ENCODE peak calls at places on chromosomes 5 and 9, in six cellular contexts. One of them, this sample, is unnamed.

GRCh38 chr5:1543398-1544293 is 19.9 kb upstream of the LPCAT1 start:
- DNase-seq in mesenchymal stem cell: no peak
- DNase-seq in neuronal stem cell: no peak
- DNase-seq in IMR-90: no peak
- DNase-seq in H1: no peak
- DNase-seq in trophoblast cell: no peak
- DNase-seq in this sample: no peak

GRCh38 chr5:107032629-107033028 is 638.1 kb downstream of the EFNA5 start:
- DNase-seq in mesenchymal stem cell: no peak
- DNase-seq in neuronal stem cell: no peak
- DNase-seq in IMR-90: peak
- DNase-seq in H1: no peak
- DNase-seq in trophoblast cell: no peak
- DNase-seq in this sample: no peak

GRCh38 chr5:122259995-122260394 is 52.0 kb upstream of the SNCAIP start:
- DNase-seq in mesenchymal stem cell: peak
- DNase-seq in neuronal stem cell: no peak
- DNase-seq in IMR-90: peak
- DNase-seq in H1: no peak
- DNase-seq in trophoblast cell: peak
- DNase-seq in this sample: no peak

GRCh38 chr5:19903611-19904010 is 84.4 kb downstream of the CDH18 start:
- DNase-seq in mesenchymal stem cell: peak
- DNase-seq in neuronal stem cell: no peak
- DNase-seq in IMR-90: no peak
- DNase-seq in H1: no peak
- DNase-seq in trophoblast cell: no peak
- DNase-seq in this sample: no peak

GRCh38 chr5:54738118-54738972 is 220.8 kb downstream of the SNX18 start:
- DNase-seq in mesenchymal stem cell: peak
- DNase-seq in neuronal stem cell: no peak
- DNase-seq in IMR-90: peak
- DNase-seq in H1: no peak
- DNase-seq in trophoblast cell: no peak
- DNase-seq in this sample: no peak

GRCh38 chr5:168706655-168707069 is 127.5 kb upstream of the PANK3 start:
- DNase-seq in mesenchymal stem cell: peak
- DNase-seq in neuronal stem cell: peak
- DNase-seq in IMR-90: peak
- DNase-seq in H1: peak
- DNase-seq in trophoblast cell: peak
- DNase-seq in this sample: peak

GRCh38 chr5:68562308-68562707 is 346.8 kb downstream of the PIK3R1 start:
- DNase-seq in mesenchymal stem cell: peak
- DNase-seq in neuronal stem cell: no peak
- DNase-seq in IMR-90: peak
- DNase-seq in H1: no peak
- DNase-seq in trophoblast cell: no peak
- DNase-seq in this sample: no peak

GRCh38 chr5:106258591-106259125 is 1412.1 kb downstream of the EFNA5 start:
- DNase-seq in mesenchymal stem cell: peak
- DNase-seq in neuronal stem cell: no peak
- DNase-seq in IMR-90: peak
- DNase-seq in H1: no peak
- DNase-seq in trophoblast cell: peak
- DNase-seq in this sample: no peak

GRCh38 chr5:115402822-115403577 is 106.5 kb upstream of the CCDC112 start:
- DNase-seq in mesenchymal stem cell: no peak
- DNase-seq in neuronal stem cell: no peak
- DNase-seq in IMR-90: peak
- DNase-seq in H1: no peak
- DNase-seq in trophoblast cell: no peak
- DNase-seq in this sample: no peak

GRCh38 chr5:114362977-114363721 is 1.3 kb downstream of the KCNN2 start:
- DNase-seq in mesenchymal stem cell: peak
- DNase-seq in neuronal stem cell: peak
- DNase-seq in IMR-90: peak
- DNase-seq in H1: no peak
- DNase-seq in trophoblast cell: no peak
- DNase-seq in this sample: peak

GRCh38 chr9:114592356-114592755 is 4.8 kb downstream of the ATP6V1G1 start:
- DNase-seq in mesenchymal stem cell: peak
- DNase-seq in neuronal stem cell: no peak
- DNase-seq in IMR-90: peak
- DNase-seq in H1: no peak
- DNase-seq in trophoblast cell: no peak
- DNase-seq in this sample: no peak

GRCh38 chr9:120032639-120033038 is 547.3 kb downstream of the CDK5RAP2 start:
- DNase-seq in mesenchymal stem cell: no peak
- DNase-seq in neuronal stem cell: no peak
- DNase-seq in IMR-90: no peak
- DNase-seq in H1: no peak
- DNase-seq in trophoblast cell: no peak
- DNase-seq in this sample: peak

GRCh38 chr9:112173489-112174222 is 1.4 kb downstream of the SUSD1 start:
- DNase-seq in mesenchymal stem cell: no peak
- DNase-seq in neuronal stem cell: no peak
- DNase-seq in IMR-90: no peak
- DNase-seq in H1: no peak
- DNase-seq in trophoblast cell: no peak
- DNase-seq in this sample: no peak

GRCh38 chr5:176856746-176857145 is 42.4 kb downstream of the HK3 start:
- DNase-seq in mesenchymal stem cell: no peak
- DNase-seq in neuronal stem cell: no peak
- DNase-seq in IMR-90: no peak
- DNase-seq in H1: no peak
- DNase-seq in trophoblast cell: no peak
- DNase-seq in this sample: no peak

GRCh38 chr9:93267681-93268505 is 84.0 kb downstream of the WNK2 start:
- DNase-seq in mesenchymal stem cell: no peak
- DNase-seq in neuronal stem cell: no peak
- DNase-seq in IMR-90: no peak
- DNase-seq in H1: no peak
- DNase-seq in trophoblast cell: no peak
- DNase-seq in this sample: no peak

GRCh38 chr5:80255425-80255751 is 460 bp downstream of the SERINC5 start:
- DNase-seq in mesenchymal stem cell: peak
- DNase-seq in neuronal stem cell: peak
- DNase-seq in IMR-90: peak
- DNase-seq in H1: no peak
- DNase-seq in trophoblast cell: peak
- DNase-seq in this sample: no peak

GRCh38 chr5:91222482-91222881 is 160.6 kb downstream of the ARRDC3 start:
- DNase-seq in mesenchymal stem cell: no peak
- DNase-seq in neuronal stem cell: no peak
- DNase-seq in IMR-90: no peak
- DNase-seq in H1: no peak
- DNase-seq in trophoblast cell: no peak
- DNase-seq in this sample: no peak

GRCh38 chr9:32554107-32554506 is 1.7 kb upstream of the TOPORS start:
- DNase-seq in mesenchymal stem cell: peak
- DNase-seq in neuronal stem cell: no peak
- DNase-seq in IMR-90: peak
- DNase-seq in H1: no peak
- DNase-seq in trophoblast cell: no peak
- DNase-seq in this sample: no peak

GRCh38 chr9:121299467-121300282 is 31.7 kb downstream of the GSN start:
- DNase-seq in mesenchymal stem cell: peak
- DNase-seq in neuronal stem cell: no peak
- DNase-seq in IMR-90: no peak
- DNase-seq in H1: no peak
- DNase-seq in trophoblast cell: no peak
- DNase-seq in this sample: no peak

GRCh38 chr9:69976165-69976564 is 67.5 kb upstream of the MAMDC2 start:
- DNase-seq in mesenchymal stem cell: peak
- DNase-seq in neuronal stem cell: no peak
- DNase-seq in IMR-90: peak
- DNase-seq in H1: no peak
- DNase-seq in trophoblast cell: peak
- DNase-seq in this sample: no peak

GRCh38 chr5:92969191-92969780 is 611.7 kb downstream of the NR2F1-AS1 start:
- DNase-seq in mesenchymal stem cell: no peak
- DNase-seq in neuronal stem cell: no peak
- DNase-seq in IMR-90: no peak
- DNase-seq in H1: no peak
- DNase-seq in trophoblast cell: no peak
- DNase-seq in this sample: no peak

GRCh38 chr9:122383992-122384461 is 13.2 kb downstream of the PTGS1 start:
- DNase-seq in mesenchymal stem cell: no peak
- DNase-seq in neuronal stem cell: no peak
- DNase-seq in IMR-90: peak
- DNase-seq in H1: no peak
- DNase-seq in trophoblast cell: no peak
- DNase-seq in this sample: no peak

GRCh38 chr5:181207214-181207959 is 2.4 kb upstream of the TRIM7 start:
- DNase-seq in mesenchymal stem cell: peak
- DNase-seq in neuronal stem cell: peak
- DNase-seq in IMR-90: peak
- DNase-seq in H1: no peak
- DNase-seq in trophoblast cell: peak
- DNase-seq in this sample: peak

GRCh38 chr5:84436866-84437265 is 52.2 kb upstream of the EDIL3 start:
- DNase-seq in mesenchymal stem cell: peak
- DNase-seq in neuronal stem cell: no peak
- DNase-seq in IMR-90: peak
- DNase-seq in H1: no peak
- DNase-seq in trophoblast cell: no peak
- DNase-seq in this sample: no peak

GRCh38 chr5:157924931-157925729 is 66.2 kb upstream of the CLINT1 start:
- DNase-seq in mesenchymal stem cell: no peak
- DNase-seq in neuronal stem cell: no peak
- DNase-seq in IMR-90: no peak
- DNase-seq in H1: no peak
- DNase-seq in trophoblast cell: no peak
- DNase-seq in this sample: no peak

GRCh38 chr5:12323637-12324229 is 419.5 kb upstream of the CTNND2 start:
- DNase-seq in mesenchymal stem cell: no peak
- DNase-seq in neuronal stem cell: no peak
- DNase-seq in IMR-90: no peak
- DNase-seq in H1: peak
- DNase-seq in trophoblast cell: no peak
- DNase-seq in this sample: peak

GRCh38 chr5:60332244-60333018 is 367.5 kb downstream of the DEPDC1B start:
- DNase-seq in mesenchymal stem cell: peak
- DNase-seq in neuronal stem cell: no peak
- DNase-seq in IMR-90: peak
- DNase-seq in H1: no peak
- DNase-seq in trophoblast cell: no peak
- DNase-seq in this sample: no peak

GRCh38 chr5:53777864-53778618 is 217.6 kb downstream of the NDUFS4 start:
- DNase-seq in mesenchymal stem cell: no peak
- DNase-seq in neuronal stem cell: no peak
- DNase-seq in IMR-90: no peak
- DNase-seq in H1: no peak
- DNase-seq in trophoblast cell: no peak
- DNase-seq in this sample: no peak

GRCh38 chr9:109498195-109499060 is at the start of gene PTPN3:
- DNase-seq in mesenchymal stem cell: no peak
- DNase-seq in neuronal stem cell: no peak
- DNase-seq in IMR-90: no peak
- DNase-seq in H1: no peak
- DNase-seq in trophoblast cell: peak
- DNase-seq in this sample: peak

GRCh38 chr9:112049834-112050516 is 125.1 kb downstream of the SUSD1 start:
- DNase-seq in mesenchymal stem cell: no peak
- DNase-seq in neuronal stem cell: no peak
- DNase-seq in IMR-90: no peak
- DNase-seq in H1: no peak
- DNase-seq in trophoblast cell: no peak
- DNase-seq in this sample: no peak

GRCh38 chr9:133188006-133188842 is 20.8 kb downstream of the OBP2B start:
- DNase-seq in mesenchymal stem cell: no peak
- DNase-seq in neuronal stem cell: peak
- DNase-seq in IMR-90: no peak
- DNase-seq in H1: no peak
- DNase-seq in trophoblast cell: no peak
- DNase-seq in this sample: peak

GRCh38 chr9:131347376-131348020 is 46.4 kb upstream of the PRRC2B start:
- DNase-seq in mesenchymal stem cell: no peak
- DNase-seq in neuronal stem cell: no peak
- DNase-seq in IMR-90: no peak
- DNase-seq in H1: no peak
- DNase-seq in trophoblast cell: no peak
- DNase-seq in this sample: no peak

GRCh38 chr5:10018670-10019069 is 231.0 kb downstream of the ATPSCKMT start:
- DNase-seq in mesenchymal stem cell: peak
- DNase-seq in neuronal stem cell: no peak
- DNase-seq in IMR-90: peak
- DNase-seq in H1: no peak
- DNase-seq in trophoblast cell: peak
- DNase-seq in this sample: no peak
- H4K8ac ChIP-seq in mesenchymal stem cell: no peak
- H4K8ac ChIP-seq in neuronal stem cell: no peak
- H4K8ac ChIP-seq in IMR-90: peak
- H4K8ac ChIP-seq in H1: no peak
- H4K8ac ChIP-seq in trophoblast cell: no peak
- H4K8ac ChIP-seq in this sample: no peak

GRCh38 chr9:127122176-127123151 is at the start of gene ANGPTL2:
- DNase-seq in mesenchymal stem cell: peak
- DNase-seq in neuronal stem cell: peak
- DNase-seq in IMR-90: peak
- DNase-seq in H1: peak
- DNase-seq in trophoblast cell: no peak
- DNase-seq in this sample: peak
- H3K4me2 ChIP-seq in mesenchymal stem cell: peak
- H3K4me2 ChIP-seq in neuronal stem cell: peak
- H3K4me2 ChIP-seq in IMR-90: peak
- H3K4me2 ChIP-seq in H1: peak
- H3K4me2 ChIP-seq in trophoblast cell: peak
- H3K4me2 ChIP-seq in this sample: peak

GRCh38 chr9:83420486-83420885 is 117.7 kb downstream of the FRMD3 start:
- DNase-seq in mesenchymal stem cell: no peak
- DNase-seq in neuronal stem cell: no peak
- DNase-seq in IMR-90: no peak
- DNase-seq in H1: no peak
- DNase-seq in trophoblast cell: no peak
- DNase-seq in this sample: no peak
- H2AFZ ChIP-seq in mesenchymal stem cell: no peak
- H2AFZ ChIP-seq in neuronal stem cell: no peak
- H2AFZ ChIP-seq in IMR-90: no peak
- H2AFZ ChIP-seq in H1: no peak
- H2AFZ ChIP-seq in trophoblast cell: no peak
- H2AFZ ChIP-seq in this sample: no peak

DNA sequence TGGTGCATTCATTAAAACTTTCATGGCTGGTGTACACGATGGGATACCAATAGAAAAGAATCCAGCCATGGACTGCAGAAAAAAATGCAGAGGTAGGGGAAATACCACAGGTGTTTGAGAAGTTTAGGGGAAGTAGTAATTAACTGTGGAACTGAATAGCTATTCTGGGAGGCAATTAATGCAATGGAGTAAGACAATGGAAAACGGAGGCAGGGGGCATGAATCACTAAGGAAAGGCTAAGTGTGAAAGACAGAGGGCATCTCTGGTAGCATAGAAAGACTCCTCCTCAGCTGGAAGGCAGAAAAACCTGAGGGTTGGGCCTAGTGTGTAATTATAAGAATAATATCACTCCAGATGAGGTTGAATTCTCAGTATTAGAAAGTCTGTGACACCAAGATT is 30.9 kb upstream of the NPR3 start:
- DNase-seq in mesenchymal stem cell: no peak
- DNase-seq in neuronal stem cell: no peak
- DNase-seq in IMR-90: no peak
- DNase-seq in H1: no peak
- DNase-seq in trophoblast cell: no peak
- DNase-seq in this sample: no peak
- H4K8ac ChIP-seq in mesenchymal stem cell: no peak
- H4K8ac ChIP-seq in neuronal stem cell: no peak
- H4K8ac ChIP-seq in IMR-90: no peak
- H4K8ac ChIP-seq in H1: no peak
- H4K8ac ChIP-seq in trophoblast cell: no peak
- H4K8ac ChIP-seq in this sample: no peak

This sample was measured in H9.